ENCODE peak calls at places on chromosome 19, in six cellular contexts. Q is HepG2, I is WTC11, F is endothelial cell of umbilical vein, H is GM12878, J is A549. D is an unnamed sample.

GRCh38 chr19:6099633-6100032 is 10.7 kb downstream of the RFX2 start:
- DNase-seq in H (no peak), Q (no peak), I (no peak), J (no peak), F (no peak), D (peak; percentile 55)

GRCh38 chr19:33500991-33501390 is 20.6 kb downstream of the PEPD start:
- DNase-seq in F (no peak), H (no peak), Q (no peak), J (no peak), I (no peak), D (no peak)

GRCh38 chr19:52621376-52621775 is 16.8 kb downstream of the ZNF83 start:
- DNase-seq in H (no peak), F (no peak), J (no peak), I (no peak), Q (no peak), D (no peak)

GRCh38 chr19:47686679-47687450 is 26.4 kb upstream of the EHD2 start:
- DNase-seq in Q (no peak), F (no peak), I (no peak), H (no peak), J (no peak), D (no peak)

GRCh38 chr19:55179570-55180484 is at the start of gene SYT5:
- DNase-seq in J (no peak), I (peak; percentile 75), Q (no peak), F (no peak), H (no peak), D (peak; percentile 44)

GRCh38 chr19:42514449-42514848 is 13.8 kb downstream of the CEACAM1 start:
- DNase-seq in I (no peak), Q (no peak), F (no peak), J (no peak), H (no peak), D (no peak)

GRCh38 chr19:32367063-32367462 is 21.7 kb downstream of the ZNF507 start:
- DNase-seq in F (no peak), H (no peak), Q (no peak), I (no peak), J (no peak), D (no peak)

GRCh38 chr19:43439183-43440063 is 24.7 kb downstream of the TEX101 start:
- DNase-seq in F (no peak), I (no peak), J (peak; percentile 91), H (no peak), Q (peak; percentile 18), D (peak; percentile 29)

GRCh38 chr19:57841364-57841763 is 8.3 kb upstream of the ZNF587 start:
- DNase-seq in J (no peak), I (no peak), H (no peak), F (no peak), Q (no peak), D (no peak)

GRCh38 chr19:5775668-5776309 is 8.8 kb downstream of the PRR22 start:
- DNase-seq in Q (no peak), J (peak; percentile 37), H (no peak), I (no peak), F (no peak), D (no peak)

GRCh38 chr19:13835791-13836723 is 40.8 kb downstream of the ZSWIM4 start:
- DNase-seq in H (no peak), Q (no peak), J (peak; percentile 78), F (no peak), I (no peak), D (peak; percentile 97)

GRCh38 chr19:35025969-35026368 is 4.3 kb upstream of the SCN1B start:
- DNase-seq in H (no peak), Q (no peak), F (no peak), J (no peak), I (no peak), D (no peak)

GRCh38 chr19:39916851-39917396 is 17.5 kb downstream of the FCGBP start:
- DNase-seq in Q (no peak), F (no peak), I (no peak), J (no peak), H (no peak), D (peak; percentile 10)

GRCh38 chr19:17052439-17052838 is 22.8 kb downstream of the HAUS8 start:
- DNase-seq in F (peak; percentile 55), H (no peak), I (peak; percentile 68), J (peak; percentile 42), Q (no peak), D (peak; percentile 68)

GRCh38 chr19:57099199-57099661 is 20.6 kb upstream of the USP29 start:
- DNase-seq in Q (peak; percentile 49), J (peak; percentile 42), F (no peak), H (no peak), I (peak; percentile 84), D (peak; percentile 57)

GRCh38 chr19:34145741-34146202 is 26.5 kb upstream of the LSM14A start:
- DNase-seq in J (peak; percentile 75), I (peak; percentile 49), Q (peak; percentile 46), H (no peak), F (peak; percentile 65), D (peak; percentile 65)

GRCh38 chr19:52896431-52897148 is 845 bp downstream of the ZNF320 start:
- DNase-seq in H (no peak), Q (no peak), J (no peak), I (peak; percentile 24), F (no peak), D (no peak)

GRCh38 chr19:23093832-23094231 is 23.0 kb upstream of the ZNF730 start:
- DNase-seq in H (no peak), Q (no peak), F (no peak), I (peak; percentile 18), J (no peak), D (peak; percentile 25)

GRCh38 chr19:40625406-40626120 is 24.4 kb downstream of the LTBP4 start:
- DNase-seq in Q (no peak), F (no peak), J (no peak), H (no peak), I (no peak), D (no peak)

GRCh38 chr19:38596057-38596981 is 21.4 kb downstream of the MAP4K1 start:
- DNase-seq in H (no peak), I (peak; percentile 98), J (peak; percentile 84), F (peak; percentile 15), Q (peak; percentile 20), D (no peak)

GRCh38 chr19:2575734-2576481 is 100.0 kb downstream of the GADD45B start:
- DNase-seq in Q (peak; percentile 79), F (no peak), H (no peak), I (no peak), J (no peak), D (no peak)

GRCh38 chr19:2578911-2579677 is 103.2 kb downstream of the GADD45B start:
- DNase-seq in H (no peak), I (peak; percentile 92), J (peak; percentile 94), Q (peak; percentile 90), F (peak; percentile 97), D (peak; percentile 77)

GRCh38 chr19:2579678-2580280 is 103.9 kb downstream of the GADD45B start:
- DNase-seq in Q (no peak), J (no peak), I (no peak), H (no peak), F (no peak), D (no peak)

GRCh38 chr19:2577722-2578335 is 101.9 kb downstream of the GADD45B start:
- DNase-seq in F (no peak), Q (no peak), J (no peak), I (no peak), H (no peak), D (no peak)

GRCh38 chr19:2578391-2578826 is 102.5 kb downstream of the GADD45B start:
- DNase-seq in J (peak; percentile 72), Q (no peak), I (peak; percentile 50), F (peak; percentile 76), H (no peak), D (no peak)
- TF ChIP-seq MAX in J (no peak), Q (no peak), I (no peak), F (no peak), H (no peak), D (no peak)

GRCh38 chr19:30447276-30447870 is 75.2 kb downstream of the ZNF536 start:
- DNase-seq in F (no peak), I (no peak), Q (no peak), J (no peak), H (no peak), D (no peak)
- TF ChIP-seq MAX in F (no peak), I (no peak), Q (no peak), J (no peak), H (no peak), D (no peak)

GRCh38 chr19:19122902-19123301 is 15.4 kb downstream of the TMEM161A start:
- DNase-seq in I (no peak), Q (no peak), J (no peak), F (no peak), H (no peak), D (no peak)

GRCh38 chr19:19126102-19126501 is 12.2 kb downstream of the TMEM161A start:
- DNase-seq in J (no peak), I (no peak), F (no peak), Q (no peak), H (no peak), D (no peak)

GRCh38 chr19:19120308-19121156 is 17.7 kb downstream of the TMEM161A start:
- DNase-seq in J (peak; percentile 49), I (peak; percentile 100), H (no peak), F (peak; percentile 22), Q (peak; percentile 35), D (peak; percentile 71)

GRCh38 chr19:19121371-19121770 is 16.9 kb downstream of the TMEM161A start:
- DNase-seq in H (no peak), F (no peak), Q (no peak), J (no peak), I (no peak), D (no peak)

GRCh38 chr19:19123386-19123785 is 14.9 kb downstream of the TMEM161A start:
- DNase-seq in J (no peak), H (no peak), Q (no peak), F (no peak), I (no peak), D (no peak)
- TF ChIP-seq MAX in J (no peak), H (no peak), Q (no peak), F (no peak), I (no peak), D (no peak)

GRCh38 chr19:1755467-1756155 is 2.3 kb downstream of the ONECUT3 start:
- DNase-seq in H (no peak), I (no peak), F (no peak), J (no peak), Q (no peak), D (no peak)

GRCh38 chr19:1754651-1755466 is 1.6 kb downstream of the ONECUT3 start:
- DNase-seq in Q (no peak), H (no peak), I (no peak), F (no peak), J (peak; percentile 79), D (no peak)

GRCh38 chr19:1752009-1752756 is 1.1 kb upstream of the ONECUT3 start:
- DNase-seq in H (no peak), Q (no peak), I (no peak), J (no peak), F (no peak), D (peak; percentile 75)

GRCh38 chr19:1752757-1753728 is at the start of gene ONECUT3:
- DNase-seq in H (no peak), I (no peak), J (no peak), F (no peak), Q (no peak), D (no peak)

DNA sequence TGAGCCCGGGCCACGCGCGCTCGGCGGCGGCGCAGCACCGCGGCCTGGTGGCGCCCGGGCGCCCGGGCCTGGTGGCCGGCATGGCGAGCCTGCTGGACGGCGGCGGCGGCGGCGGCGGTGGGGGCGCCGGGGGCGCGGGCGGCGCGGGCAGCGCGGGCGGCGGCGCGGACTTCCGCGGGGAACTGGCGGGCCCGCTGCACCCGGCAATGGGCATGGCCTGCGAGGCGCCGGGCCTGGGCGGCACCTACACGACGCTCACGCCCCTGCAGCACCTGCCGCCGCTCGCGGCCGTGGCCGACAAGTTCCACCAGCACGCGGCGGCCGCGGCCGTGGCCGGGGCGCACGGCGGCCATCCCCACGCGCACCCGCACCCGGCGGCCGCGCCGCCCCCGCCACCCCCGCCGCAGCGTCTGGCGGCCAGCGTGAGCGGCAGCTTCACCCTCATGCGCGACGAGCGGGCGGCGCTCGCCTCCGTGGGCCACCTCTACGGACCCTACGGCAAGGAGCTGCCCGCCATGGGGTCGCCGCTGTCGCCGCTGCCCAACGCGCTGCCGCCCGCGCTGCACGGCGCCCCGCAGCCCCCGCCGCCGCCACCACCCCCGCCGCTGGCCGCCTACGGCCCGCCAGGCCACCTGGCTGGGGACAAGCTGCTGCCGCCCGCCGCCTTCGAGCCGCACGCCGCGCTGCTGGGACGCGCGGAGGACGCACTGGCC is 580 bp downstream of the ONECUT3 start:
- DNase-seq in F (no peak), Q (no peak), H (no peak), J (no peak), I (no peak), D (no peak)
- TF ChIP-seq MAX in F (no peak), Q (no peak), H (no peak), J (no peak), I (no peak), D (no peak)

D was measured in NB4.